ENCODE peak calls at places on chromosomes 2 and 18, in four cellular contexts. C is left ventricle myocardium inferior, A is adrenal gland, B is fibroblast of pulmonary artery. Y is an unnamed sample.

GRCh38 chr2:30981519-30981918 is 156.7 kb downstream of the GALNT14 start:
- DNase-seq in C (no peak), A (no peak), B (no peak), Y (no peak)

GRCh38 chr2:141595531-141595930 is 535.3 kb downstream of the LRP1B start:
- DNase-seq in C (no peak), A (no peak), B (no peak), Y (no peak)

GRCh38 chr18:24368749-24369148 is 28.9 kb downstream of the OSBPL1A start:
- DNase-seq in C (no peak), A (no peak), B (no peak), Y (no peak)

GRCh38 chr2:26144953-26145680 is 27.8 kb upstream of the GAREM2 start:
- DNase-seq in C (peak; percentile 37), A (peak; percentile 59), B (peak; percentile 73), Y (peak; percentile 10)

GRCh38 chr2:218400167-218400929 is 680 bp downstream of the CTDSP1 start:
- DNase-seq in C (peak; percentile 54), A (peak; percentile 62), B (no peak), Y (no peak)

GRCh38 chr2:15184491-15184890 is 376.6 kb downstream of the NBAS start:
- DNase-seq in C (no peak), A (no peak), B (no peak), Y (no peak)

GRCh38 chr18:23189768-23190661 is 54.7 kb downstream of the CABLES1 start:
- DNase-seq in C (no peak), A (no peak), B (no peak), Y (no peak)

GRCh38 chr2:85853499-85854165 is 35.2 kb downstream of the ST3GAL5 start:
- DNase-seq in C (no peak), A (no peak), B (no peak), Y (no peak)

GRCh38 chr2:189253841-189254240 is 74.3 kb upstream of the COL5A2 start:
- DNase-seq in C (no peak), A (no peak), B (no peak), Y (no peak)

GRCh38 chr2:52732849-52733395 is 1034.7 kb upstream of the CHAC2 start:
- DNase-seq in C (no peak), A (no peak), B (no peak), Y (no peak)

GRCh38 chr2:209685340-209685739 is 86.3 kb upstream of the UNC80 start:
- DNase-seq in C (no peak), A (no peak), B (no peak), Y (no peak)

GRCh38 chr18:50038448-50038847 is 156.5 kb downstream of the MYO5B start:
- DNase-seq in C (no peak), A (no peak), B (peak; percentile 29), Y (no peak)

GRCh38 chr2:17076535-17076934 is 410.9 kb upstream of the CYRIA start:
- DNase-seq in C (no peak), A (no peak), B (no peak), Y (no peak)

GRCh38 chr2:30208453-30208852 is 22.9 kb upstream of the LBH start:
- DNase-seq in C (peak; percentile 53), A (peak; percentile 63), B (peak; percentile 83), Y (no peak)

GRCh38 chr18:50602466-50602865 is 42.6 kb downstream of the MAPK4 start:
- DNase-seq in C (no peak), A (no peak), B (no peak), Y (no peak)

GRCh38 chr18:39173022-39173421 is 1607.4 kb upstream of the CELF4 start:
- DNase-seq in C (no peak), A (no peak), B (no peak), Y (no peak)

GRCh38 chr2:237505188-237505939 is 18.3 kb downstream of the MLPH start:
- DNase-seq in C (no peak), A (no peak), B (no peak), Y (no peak)

DNA sequence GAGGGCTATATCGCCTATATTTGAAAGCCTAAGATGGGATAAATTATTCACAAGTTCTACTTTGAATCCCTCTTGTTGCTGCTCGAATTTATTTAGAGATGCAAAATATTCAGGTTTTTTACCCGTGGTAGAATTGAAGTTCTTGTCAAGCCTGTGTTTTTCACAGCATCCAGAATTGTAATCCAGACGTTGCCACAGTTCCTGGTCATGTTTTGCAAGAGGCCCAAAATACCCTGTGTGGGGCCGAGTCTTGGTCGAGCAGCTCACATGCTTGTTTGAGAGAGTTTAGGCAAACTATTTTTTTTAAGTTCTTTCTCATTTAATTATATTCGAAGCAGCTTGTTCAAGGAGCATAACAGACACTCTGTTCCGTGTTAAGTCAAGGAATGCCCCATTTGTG is 2.6 kb downstream of the SALL3 start:
- DNase-seq in C (no peak), A (no peak), B (peak; percentile 32), Y (no peak)
- H3K4me3 ChIP-seq in C (no peak overlapping the region), A (no peak overlapping the region), B (peak overlapping the region; percentile 13), Y (no peak overlapping the region)

DNA sequence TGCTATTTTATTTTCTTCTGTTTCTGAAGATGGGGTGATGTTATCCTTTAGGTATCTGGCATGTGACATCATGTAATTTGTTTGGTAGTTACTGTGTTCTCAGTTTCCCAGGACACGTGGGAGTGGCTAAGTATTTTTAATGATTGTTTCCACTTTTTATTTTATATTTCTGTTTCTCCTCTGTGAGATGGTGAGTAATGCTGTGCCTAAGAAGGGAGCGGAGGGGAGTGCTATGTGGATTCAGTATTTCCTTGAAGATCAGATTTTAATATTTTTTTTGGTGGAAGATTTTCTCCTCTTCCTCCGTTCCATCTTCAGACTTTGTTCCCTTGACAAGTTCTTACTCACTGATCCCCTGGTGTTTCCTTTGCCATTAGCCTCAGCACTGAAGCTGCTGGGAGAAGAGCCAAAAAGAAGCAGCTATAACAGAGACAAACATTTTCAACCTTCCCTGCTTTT is 180.0 kb upstream of the MMADHC start:
- DNase-seq in C (no peak), A (no peak), B (peak; percentile 72), Y (peak; percentile 56)
- H3K4me3 ChIP-seq in C (no peak overlapping the region), A (no peak overlapping the region), B (no peak overlapping the region), Y (no peak overlapping the region)

GRCh38 chr18:46427216-46427995 is 229.6 kb downstream of the LOXHD1 start:
- DNase-seq in C (no peak), A (no peak), B (no peak), Y (no peak)

GRCh38 chr18:46428368-46428767 is 228.7 kb downstream of the LOXHD1 start:
- DNase-seq in C (no peak), A (no peak), B (no peak), Y (no peak)

GRCh38 chr18:46429649-46430224 is 227.3 kb downstream of the LOXHD1 start:
- DNase-seq in C (no peak), A (no peak), B (no peak), Y (no peak)

GRCh38 chr18:46431522-46432171 is 225.4 kb downstream of the LOXHD1 start:
- DNase-seq in C (no peak), A (no peak), B (no peak), Y (no peak)

GRCh38 chr18:46429130-46429529 is 227.9 kb downstream of the LOXHD1 start:
- DNase-seq in C (no peak), A (no peak), B (no peak), Y (no peak)
- H3K4me3 ChIP-seq in C (no peak overlapping the region), A (no peak overlapping the region), B (no peak overlapping the region), Y (no peak overlapping the region)

DNA sequence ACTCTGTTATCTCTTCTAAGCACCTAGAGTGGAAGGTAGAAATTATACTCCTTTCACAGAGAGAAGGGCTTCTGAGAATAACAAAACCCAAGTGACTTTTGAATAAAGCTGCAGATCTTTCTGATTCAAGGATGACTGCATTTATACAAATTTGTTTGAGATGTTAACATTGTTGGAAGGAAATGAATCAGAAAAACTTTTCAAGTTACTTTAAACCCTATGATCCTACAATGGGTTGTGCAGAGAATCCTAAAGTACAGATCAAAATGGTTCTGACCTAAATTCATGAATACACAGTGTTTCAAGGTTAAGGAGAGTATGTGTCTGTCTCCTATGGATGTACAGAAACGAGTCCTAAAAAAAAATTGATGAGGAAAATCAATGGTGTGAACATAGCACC is 1.8 kb downstream of the RFTN2 start:
- DNase-seq in C (no peak), A (no peak), B (no peak), Y (no peak)
- H3K4me3 ChIP-seq in C (peak overlapping the region; percentile 66), A (peak overlapping the region; percentile 45), B (peak overlapping the region; percentile 70), Y (peak overlapping the region; percentile 18)

Y was measured in skeletal muscle cell.